ENCODE peak calls at places on chromosomes 11 and 22, in six cellular contexts. One of them, this sample, is unnamed.
A peak's percentile ranks its signal among the peaks of the same experiment; 100 is the strongest.

GRCh38 chr11:17887779-17888178 is 125.1 kb downstream of the SERGEF start:
- DNase-seq in mucosa of descending colon: no peak
- DNase-seq in GM12865: no peak
- DNase-seq in IMR-90: no peak
- DNase-seq in esophagus squamous epithelium: no peak
- DNase-seq in H9: peak; percentile 55
- DNase-seq in this sample: no peak

GRCh38 chr11:11189501-11189900 is 163.5 kb downstream of the CSNK2A3 start:
- DNase-seq in mucosa of descending colon: no peak
- DNase-seq in GM12865: no peak
- DNase-seq in IMR-90: no peak
- DNase-seq in esophagus squamous epithelium: no peak
- DNase-seq in H9: no peak
- DNase-seq in this sample: no peak

GRCh38 chr11:134572741-134573675 is 161.0 kb upstream of the B3GAT1 start:
- DNase-seq in mucosa of descending colon: no peak
- DNase-seq in GM12865: no peak
- DNase-seq in IMR-90: no peak
- DNase-seq in esophagus squamous epithelium: no peak
- DNase-seq in H9: no peak
- DNase-seq in this sample: no peak

GRCh38 chr11:119709638-119710346 is 19.2 kb downstream of the NECTIN1 start:
- DNase-seq in mucosa of descending colon: no peak
- DNase-seq in GM12865: peak; percentile 61
- DNase-seq in IMR-90: peak; percentile 69
- DNase-seq in esophagus squamous epithelium: no peak
- DNase-seq in H9: peak; percentile 70
- DNase-seq in this sample: no peak

GRCh38 chr11:88523362-88524028 is 186.0 kb upstream of the CTSC start:
- DNase-seq in mucosa of descending colon: no peak
- DNase-seq in GM12865: no peak
- DNase-seq in IMR-90: peak; percentile 49
- DNase-seq in esophagus squamous epithelium: no peak
- DNase-seq in H9: no peak
- DNase-seq in this sample: no peak

GRCh38 chr22:38837414-38837813 is 6.4 kb downstream of the NPTXR start:
- DNase-seq in mucosa of descending colon: no peak
- DNase-seq in GM12865: no peak
- DNase-seq in IMR-90: no peak
- DNase-seq in esophagus squamous epithelium: no peak
- DNase-seq in H9: no peak
- DNase-seq in this sample: no peak

GRCh38 chr11:108616549-108616948 is 23.0 kb upstream of the EXPH5 start:
- DNase-seq in mucosa of descending colon: no peak
- DNase-seq in GM12865: no peak
- DNase-seq in IMR-90: peak; percentile 74
- DNase-seq in esophagus squamous epithelium: no peak
- DNase-seq in H9: no peak
- DNase-seq in this sample: no peak

GRCh38 chr22:39452740-39453040 is 4.1 kb upstream of the MGAT3 start:
- DNase-seq in mucosa of descending colon: no peak
- DNase-seq in GM12865: no peak
- DNase-seq in IMR-90: no peak
- DNase-seq in esophagus squamous epithelium: no peak
- DNase-seq in H9: no peak
- DNase-seq in this sample: no peak

GRCh38 chr11:47414685-47415070 is 6.3 kb downstream of the SLC39A13 start:
- DNase-seq in mucosa of descending colon: no peak
- DNase-seq in GM12865: no peak
- DNase-seq in IMR-90: no peak
- DNase-seq in esophagus squamous epithelium: no peak
- DNase-seq in H9: no peak
- DNase-seq in this sample: no peak

GRCh38 chr11:2778630-2779498 is 79.1 kb upstream of the KCNQ1OT1 start:
- DNase-seq in mucosa of descending colon: peak; percentile 78
- DNase-seq in GM12865: peak; percentile 80
- DNase-seq in IMR-90: peak; percentile 63
- DNase-seq in esophagus squamous epithelium: no peak
- DNase-seq in H9: peak; percentile 28
- DNase-seq in this sample: peak; percentile 47
- TF ChIP-seq CTCF in mucosa of descending colon: peak; percentile 17
- TF ChIP-seq CTCF in GM12865: no peak
- TF ChIP-seq CTCF in IMR-90: no peak
- TF ChIP-seq CTCF in esophagus squamous epithelium: peak; percentile 46
- TF ChIP-seq CTCF in H9: no peak
- TF ChIP-seq CTCF in this sample: no peak

DNA sequence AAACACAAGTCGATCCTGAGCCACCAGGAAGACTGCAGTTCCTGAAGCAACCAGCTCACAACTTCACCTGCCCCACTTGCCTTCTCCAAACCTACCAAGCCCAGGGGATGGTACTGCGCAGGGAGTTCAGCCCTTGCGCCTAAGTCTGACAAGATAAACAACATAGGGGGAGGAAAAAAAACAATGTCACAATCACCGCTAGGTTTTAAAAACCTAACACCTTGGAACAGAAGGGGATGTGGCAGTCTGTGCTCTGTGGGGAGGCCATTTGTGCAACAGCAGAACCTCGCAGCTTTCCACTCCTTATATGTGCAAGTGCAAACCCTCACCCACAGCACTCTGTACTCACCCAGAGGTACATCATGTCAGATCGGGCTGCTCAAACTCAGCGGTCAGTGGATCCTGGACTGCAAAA is 134.2 kb downstream of the RBFOX2 start:
- DNase-seq in mucosa of descending colon: no peak
- DNase-seq in GM12865: no peak
- DNase-seq in IMR-90: no peak
- DNase-seq in esophagus squamous epithelium: no peak
- DNase-seq in H9: no peak
- DNase-seq in this sample: no peak
- TF ChIP-seq CTCF in mucosa of descending colon: no peak
- TF ChIP-seq CTCF in GM12865: no peak
- TF ChIP-seq CTCF in IMR-90: no peak
- TF ChIP-seq CTCF in esophagus squamous epithelium: peak; percentile 52
- TF ChIP-seq CTCF in H9: no peak
- TF ChIP-seq CTCF in this sample: no peak

GRCh38 chr22:21095773-21096107 is 50.0 kb downstream of the LRRC74B start:
- DNase-seq in mucosa of descending colon: no peak
- DNase-seq in GM12865: no peak
- DNase-seq in IMR-90: no peak
- DNase-seq in esophagus squamous epithelium: no peak
- DNase-seq in H9: no peak
- DNase-seq in this sample: no peak

GRCh38 chr22:21100149-21101032 is 54.6 kb downstream of the LRRC74B start:
- DNase-seq in mucosa of descending colon: no peak
- DNase-seq in GM12865: no peak
- DNase-seq in IMR-90: peak; percentile 38
- DNase-seq in esophagus squamous epithelium: no peak
- DNase-seq in H9: no peak
- DNase-seq in this sample: no peak

GRCh38 chr22:21099578-21099977 is 53.8 kb downstream of the LRRC74B start:
- DNase-seq in mucosa of descending colon: no peak
- DNase-seq in GM12865: no peak
- DNase-seq in IMR-90: no peak
- DNase-seq in esophagus squamous epithelium: no peak
- DNase-seq in H9: no peak
- DNase-seq in this sample: no peak

GRCh38 chr22:21094911-21095772 is 49.4 kb downstream of the LRRC74B start:
- DNase-seq in mucosa of descending colon: no peak
- DNase-seq in GM12865: no peak
- DNase-seq in IMR-90: no peak
- DNase-seq in esophagus squamous epithelium: no peak
- DNase-seq in H9: no peak
- DNase-seq in this sample: no peak

GRCh38 chr22:21098099-21098671 is 52.4 kb downstream of the LRRC74B start:
- DNase-seq in mucosa of descending colon: no peak
- DNase-seq in GM12865: peak; percentile 9
- DNase-seq in IMR-90: no peak
- DNase-seq in esophagus squamous epithelium: no peak
- DNase-seq in H9: peak; percentile 19
- DNase-seq in this sample: no peak
- TF ChIP-seq CTCF in mucosa of descending colon: no peak
- TF ChIP-seq CTCF in GM12865: peak; percentile 12
- TF ChIP-seq CTCF in IMR-90: no peak
- TF ChIP-seq CTCF in esophagus squamous epithelium: no peak
- TF ChIP-seq CTCF in H9: peak; percentile 32
- TF ChIP-seq CTCF in this sample: no peak

GRCh38 chr11:1453611-1454386 is 32.8 kb downstream of the MOB2 start:
- DNase-seq in mucosa of descending colon: peak; percentile 59
- DNase-seq in GM12865: peak; percentile 53
- DNase-seq in IMR-90: no peak
- DNase-seq in esophagus squamous epithelium: no peak
- DNase-seq in H9: peak; percentile 92
- DNase-seq in this sample: no peak
- TF ChIP-seq CTCF in mucosa of descending colon: no peak
- TF ChIP-seq CTCF in GM12865: peak; percentile 68
- TF ChIP-seq CTCF in IMR-90: peak; percentile 21
- TF ChIP-seq CTCF in esophagus squamous epithelium: peak; percentile 50
- TF ChIP-seq CTCF in H9: peak; percentile 73
- TF ChIP-seq CTCF in this sample: no peak

GRCh38 chr22:24187731-24188644 is 6.7 kb downstream of the SUSD2 start:
- DNase-seq in mucosa of descending colon: no peak
- DNase-seq in GM12865: peak; percentile 0
- DNase-seq in IMR-90: no peak
- DNase-seq in esophagus squamous epithelium: no peak
- DNase-seq in H9: no peak
- DNase-seq in this sample: peak; percentile 42

GRCh38 chr22:24188705-24189248 is 7.5 kb downstream of the SUSD2 start:
- DNase-seq in mucosa of descending colon: no peak
- DNase-seq in GM12865: no peak
- DNase-seq in IMR-90: no peak
- DNase-seq in esophagus squamous epithelium: no peak
- DNase-seq in H9: no peak
- DNase-seq in this sample: no peak

GRCh38 chr22:24186352-24186740 is 5.1 kb downstream of the SUSD2 start:
- DNase-seq in mucosa of descending colon: no peak
- DNase-seq in GM12865: no peak
- DNase-seq in IMR-90: no peak
- DNase-seq in esophagus squamous epithelium: no peak
- DNase-seq in H9: no peak
- DNase-seq in this sample: no peak

GRCh38 chr22:24185501-24186351 is 4.4 kb downstream of the SUSD2 start:
- DNase-seq in mucosa of descending colon: no peak
- DNase-seq in GM12865: no peak
- DNase-seq in IMR-90: no peak
- DNase-seq in esophagus squamous epithelium: no peak
- DNase-seq in H9: no peak
- DNase-seq in this sample: no peak

GRCh38 chr22:24186892-24187670 is 5.8 kb downstream of the SUSD2 start:
- DNase-seq in mucosa of descending colon: no peak
- DNase-seq in GM12865: peak; percentile 0
- DNase-seq in IMR-90: no peak
- DNase-seq in esophagus squamous epithelium: no peak
- DNase-seq in H9: no peak
- DNase-seq in this sample: no peak
- TF ChIP-seq CTCF in mucosa of descending colon: no peak
- TF ChIP-seq CTCF in GM12865: no peak
- TF ChIP-seq CTCF in IMR-90: no peak
- TF ChIP-seq CTCF in esophagus squamous epithelium: no peak
- TF ChIP-seq CTCF in H9: no peak
- TF ChIP-seq CTCF in this sample: no peak

GRCh38 chr11:75430692-75431532 is 2.1 kb downstream of the KLHL35 start:
- DNase-seq in mucosa of descending colon: no peak
- DNase-seq in GM12865: no peak
- DNase-seq in IMR-90: no peak
- DNase-seq in esophagus squamous epithelium: no peak
- DNase-seq in H9: no peak
- DNase-seq in this sample: no peak

GRCh38 chr11:75432911-75433321 is at the start of gene KLHL35:
- DNase-seq in mucosa of descending colon: no peak
- DNase-seq in GM12865: no peak
- DNase-seq in IMR-90: no peak
- DNase-seq in esophagus squamous epithelium: no peak
- DNase-seq in H9: peak; percentile 53
- DNase-seq in this sample: no peak

GRCh38 chr11:75433443-75433842 is 440 bp upstream of the KLHL35 start:
- DNase-seq in mucosa of descending colon: no peak
- DNase-seq in GM12865: no peak
- DNase-seq in IMR-90: no peak
- DNase-seq in esophagus squamous epithelium: no peak
- DNase-seq in H9: no peak
- DNase-seq in this sample: no peak

GRCh38 chr11:75429902-75430691 is 2.9 kb downstream of the KLHL35 start:
- DNase-seq in mucosa of descending colon: peak; percentile 71
- DNase-seq in GM12865: peak; percentile 67
- DNase-seq in IMR-90: peak; percentile 63
- DNase-seq in esophagus squamous epithelium: no peak
- DNase-seq in H9: peak; percentile 69
- DNase-seq in this sample: no peak

GRCh38 chr11:75431533-75432525 is 1.2 kb downstream of the KLHL35 start:
- DNase-seq in mucosa of descending colon: peak; percentile 32
- DNase-seq in GM12865: no peak
- DNase-seq in IMR-90: no peak
- DNase-seq in esophagus squamous epithelium: no peak
- DNase-seq in H9: peak; percentile 61
- DNase-seq in this sample: no peak
- TF ChIP-seq CTCF in mucosa of descending colon: no peak
- TF ChIP-seq CTCF in GM12865: no peak
- TF ChIP-seq CTCF in IMR-90: no peak
- TF ChIP-seq CTCF in esophagus squamous epithelium: no peak
- TF ChIP-seq CTCF in H9: peak; percentile 28
- TF ChIP-seq CTCF in this sample: no peak

DNA sequence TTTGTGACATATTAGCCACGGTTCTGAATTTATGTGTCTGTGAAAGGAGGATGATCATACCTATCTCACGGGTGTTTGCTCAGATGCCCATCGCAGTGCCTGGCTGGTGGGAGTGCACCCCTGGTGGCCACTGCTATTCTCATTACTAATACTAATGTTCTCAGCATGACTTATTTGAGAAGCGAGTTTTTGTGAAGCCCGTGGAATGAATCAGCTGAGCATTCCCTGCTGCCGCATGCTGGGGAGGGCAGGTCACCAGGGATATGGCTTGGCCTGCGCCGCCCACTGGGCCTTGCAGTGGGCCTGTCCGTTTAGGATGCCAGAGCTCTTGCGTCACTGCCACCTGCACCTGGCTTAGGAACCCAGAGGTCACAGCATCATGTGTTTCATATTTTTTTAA is 16.8 kb downstream of the CTTN start:
- DNase-seq in mucosa of descending colon: no peak
- DNase-seq in GM12865: no peak
- DNase-seq in IMR-90: peak; percentile 96
- DNase-seq in esophagus squamous epithelium: no peak
- DNase-seq in H9: no peak
- DNase-seq in this sample: no peak
- TF ChIP-seq CTCF in mucosa of descending colon: no peak
- TF ChIP-seq CTCF in GM12865: no peak
- TF ChIP-seq CTCF in IMR-90: peak; percentile 73
- TF ChIP-seq CTCF in esophagus squamous epithelium: peak; percentile 8
- TF ChIP-seq CTCF in H9: peak; percentile 40
- TF ChIP-seq CTCF in this sample: peak; percentile 14

This sample was measured in CD14-positive monocyte.